ENCODE peak calls at places on chromosome 15, in seven cellular contexts. G is IMR-90, R is NCI-H1092 treated with DMSO at 0.1 percent for 48 hours, N is left colon, F is anterior cingulate cortex, Q is progenitor cell of endocrine pancreas, E is GM04504. V is an unnamed sample.

GRCh38 chr15:76075060-76075459 is 15.3 kb downstream of the TMEM266 start:
- DNase-seq in F (no peak), R (no peak), E (no peak), G (no peak), Q (no peak), N (no peak), V (no peak)

GRCh38 chr15:68578175-68578959 is 426 bp upstream of the CORO2B start:
- DNase-seq in F (peak), E (peak), R (peak), N (peak), Q (peak), G (peak), V (peak)

GRCh38 chr15:70379134-70379533 is 281.4 kb upstream of the TLE3 start:
- DNase-seq in N (no peak), Q (no peak), R (no peak), E (no peak), G (no peak), F (no peak), V (no peak)

GRCh38 chr15:67501177-67501835 is 19.6 kb upstream of the C15orf61 start:
- DNase-seq in R (peak), Q (no peak), N (no peak), G (peak), E (no peak), F (no peak), V (peak)

GRCh38 chr15:41811432-41812195 is 16.3 kb upstream of the JMJD7 start:
- DNase-seq in F (peak), R (peak), G (peak), N (peak), Q (peak), E (peak), V (peak)

GRCh38 chr15:68017221-68017620 is 36.9 kb upstream of the PIAS1 start:
- DNase-seq in F (no peak), G (no peak), E (no peak), N (no peak), Q (no peak), R (no peak), V (no peak)

GRCh38 chr15:65829150-65829764 is 37.2 kb upstream of the DENND4A start:
- DNase-seq in G (peak), F (no peak), R (peak), N (no peak), Q (no peak), E (no peak), V (no peak)

GRCh38 chr15:39075756-39076341 is 505.0 kb upstream of the THBS1 start:
- DNase-seq in N (no peak), F (no peak), Q (no peak), G (no peak), R (no peak), E (no peak), V (no peak)

GRCh38 chr15:68387288-68388143 is 44.4 kb downstream of the ITGA11 start:
- DNase-seq in Q (no peak), G (peak), E (no peak), R (no peak), N (no peak), F (no peak), V (no peak)

GRCh38 chr15:49902791-49903481 is 216.1 kb downstream of the ATP8B4 start:
- DNase-seq in E (peak), N (no peak), R (no peak), G (peak), Q (no peak), F (no peak), V (no peak)

GRCh38 chr15:67825880-67826716 is 789 bp downstream of the SKOR1 start:
- DNase-seq in G (no peak), F (no peak), N (no peak), E (no peak), Q (no peak), R (no peak), V (no peak)

GRCh38 chr15:86591994-86592746 is 512.5 kb downstream of the AGBL1 start:
- DNase-seq in Q (no peak), R (no peak), G (no peak), E (no peak), F (no peak), N (peak), V (no peak)

GRCh38 chr15:78951841-78952238 is 7.0 kb upstream of the CTSH start:
- DNase-seq in F (no peak), R (no peak), Q (no peak), N (no peak), E (no peak), G (peak), V (no peak)

GRCh38 chr15:56786966-56787365 is 53.7 kb upstream of the ZNF280D start:
- DNase-seq in G (peak), R (no peak), E (peak), Q (no peak), N (no peak), F (no peak), V (no peak)

GRCh38 chr15:90863987-90864386 is 4.4 kb upstream of the FURIN start:
- DNase-seq in R (no peak), N (no peak), G (no peak), F (no peak), E (no peak), Q (no peak), V (no peak)

GRCh38 chr15:89406756-89407650 is 72.4 kb upstream of the POLG start:
- DNase-seq in R (peak), G (no peak), E (no peak), F (no peak), N (no peak), Q (no peak), V (no peak)

GRCh38 chr15:44790215-44790614 is 53.9 kb downstream of the TRIM69 start:
- DNase-seq in E (no peak), G (no peak), N (no peak), Q (no peak), F (no peak), R (no peak), V (no peak)

GRCh38 chr15:23564798-23565394 is 578 bp upstream of the MKRN3 start:
- DNase-seq in N (no peak), Q (no peak), F (no peak), G (no peak), E (no peak), R (no peak), V (no peak)

GRCh38 chr15:29278436-29279099 is 8.9 kb upstream of the NSMCE3 start:
- DNase-seq in N (no peak), G (peak), E (peak), Q (no peak), F (no peak), R (no peak), V (no peak)

GRCh38 chr15:50906954-50907865 is 1.3 kb upstream of the AP4E1 start:
- DNase-seq in F (no peak), G (peak), E (no peak), Q (no peak), R (no peak), N (peak), V (no peak)

GRCh38 chr15:38217181-38217580 is 35.5 kb upstream of the SPRED1 start:
- DNase-seq in N (no peak), Q (no peak), E (no peak), F (no peak), G (peak), R (no peak), V (no peak)

GRCh38 chr15:56869573-56869972 is 48.9 kb upstream of the TCF12 start:
- DNase-seq in Q (no peak), E (no peak), N (peak), R (no peak), F (peak), G (no peak), V (no peak)

GRCh38 chr15:54559405-54560064 is 581.3 kb downstream of the UNC13C start:
- DNase-seq in F (no peak), G (no peak), E (no peak), N (peak), R (no peak), Q (no peak), V (no peak)

GRCh38 chr15:66800584-66801235 is 98.7 kb downstream of the SMAD6 start:
- DNase-seq in G (no peak), E (no peak), Q (no peak), R (no peak), N (no peak), F (no peak), V (no peak)

GRCh38 chr15:43186003-43186353 is 775 bp downstream of the CCNDBP1 start:
- DNase-seq in Q (no peak), R (no peak), F (no peak), G (no peak), E (no peak), N (peak), V (no peak)

GRCh38 chr15:79736435-79737000 is 160.3 kb downstream of the MTHFS start:
- DNase-seq in G (no peak), N (no peak), R (no peak), F (no peak), Q (no peak), E (no peak), V (no peak)

GRCh38 chr15:84818221-84819131 is 1.3 kb downstream of the ALPK3 start:
- DNase-seq in R (no peak), F (no peak), N (no peak), Q (no peak), E (no peak), G (peak), V (no peak)

GRCh38 chr15:42100021-42100800 is 5.8 kb upstream of the PLA2G4D start:
- DNase-seq in R (no peak), F (no peak), G (peak), Q (no peak), E (no peak), N (no peak), V (no peak)

GRCh38 chr15:25882466-25882865 is 19.3 kb upstream of the ATP10A start:
- DNase-seq in N (no peak), E (no peak), Q (no peak), F (no peak), R (no peak), G (peak), V (no peak)

GRCh38 chr15:90946941-90947576 is 7.6 kb upstream of the RCCD1 start:
- DNase-seq in Q (no peak), N (no peak), R (no peak), G (no peak), F (no peak), E (no peak), V (no peak)

GRCh38 chr15:75653347-75653913 is 5.7 kb downstream of the SNX33 start:
- DNase-seq in G (no peak), E (no peak), N (no peak), Q (no peak), F (no peak), R (no peak), V (no peak)

GRCh38 chr15:76993114-76993715 is 1.7 kb upstream of the PSTPIP1 start:
- DNase-seq in R (no peak), F (no peak), N (no peak), Q (no peak), E (no peak), G (no peak), V (no peak)

V was measured in NCI-H446 treated with DMSO at 0.1 percent for 48 hours.